ENCODE peak calls at places on chromosomes 11 and 22, in seven cellular contexts. J is cardiac fibroblast; Z is activated naive CD4-positive, alpha-beta T cell treated with anti-CD3 and anti-CD28 coated beads for 36 hours; L is NCI-H774; B is ecto neural progenitor cell; M is kidney; P is colonic mucosa. V is an unnamed sample.

GRCh38 chr11:63670077-63670737 is 969 bp downstream of the ATL3 start:
- DNase-seq in P (no peak), B (no peak), J (peak; percentile 70), Z (no peak), M (no peak), L (no peak), V (no peak)

GRCh38 chr11:61949169-61950034 is 749 bp upstream of the BEST1 start:
- DNase-seq in P (peak; percentile 50), Z (peak; percentile 60), B (no peak), L (peak; percentile 53), J (peak; percentile 96), M (peak; percentile 88), V (peak; percentile 64)

GRCh38 chr11:46677991-46678740 is 22.3 kb downstream of the ARHGAP1 start:
- DNase-seq in P (no peak), B (no peak), L (no peak), M (peak; percentile 55), Z (no peak), J (peak; percentile 41), V (no peak)

GRCh38 chr11:61694971-61695706 is 14.9 kb downstream of the DAGLA start:
- DNase-seq in J (peak; percentile 14), L (no peak), P (no peak), B (no peak), M (no peak), Z (no peak), V (peak; percentile 61)

GRCh38 chr22:21951931-21952465 is 650 bp downstream of the PPM1F start:
- DNase-seq in B (peak; percentile 73), L (no peak), M (no peak), Z (peak; percentile 49), P (peak; percentile 34), J (peak; percentile 48), V (no peak)

GRCh38 chr11:112511906-112512305 is 251.2 kb upstream of the PLET1 start:
- DNase-seq in P (no peak), M (no peak), B (no peak), J (no peak), L (no peak), Z (no peak), V (no peak)

GRCh38 chr22:37843746-37844089 is 416 bp downstream of the ANKRD54 start:
- DNase-seq in P (peak; percentile 64), J (no peak), L (no peak), M (no peak), Z (peak; percentile 47), B (no peak), V (peak; percentile 16)

GRCh38 chr11:56977324-56977723 is 11.4 kb upstream of the OR5AK2 start:
- DNase-seq in L (no peak), P (no peak), Z (no peak), B (no peak), J (no peak), M (no peak), V (no peak)

GRCh38 chr11:66891849-66892660 is 35.2 kb downstream of the LRFN4 start:
- DNase-seq in J (peak; percentile 97), L (no peak), P (peak; percentile 49), Z (peak; percentile 80), M (no peak), B (no peak), V (peak; percentile 76)

GRCh38 chr11:82747471-82747870 is 13.8 kb upstream of the FAM181B start:
- DNase-seq in B (no peak), M (no peak), J (no peak), P (no peak), L (no peak), Z (no peak), V (no peak)

GRCh38 chr22:39092111-39092867 is 4.8 kb upstream of the APOBEC3H start:
- DNase-seq in L (no peak), P (no peak), J (no peak), Z (peak; percentile 71), M (no peak), B (no peak), V (no peak)

GRCh38 chr22:47204002-47204979 is 441.8 kb downstream of the TBC1D22A start:
- DNase-seq in P (peak; percentile 10), L (no peak), J (no peak), Z (no peak), M (peak; percentile 45), B (peak; percentile 32), V (no peak)

GRCh38 chr22:41762980-41763779 is 37.3 kb upstream of the CCDC134 start:
- DNase-seq in L (no peak), B (peak; percentile 87), M (no peak), P (peak; percentile 31), Z (peak; percentile 56), J (peak; percentile 21), V (no peak)

GRCh38 chr22:43413826-43414225 is 2.0 kb downstream of the MPPED1 start:
- DNase-seq in L (no peak), P (no peak), Z (no peak), M (no peak), J (no peak), B (no peak), V (no peak)

GRCh38 chr22:19991645-19992451 is 24.8 kb downstream of the ARVCF start:
- DNase-seq in M (peak; percentile 66), J (no peak), Z (no peak), B (no peak), P (no peak), L (no peak), V (peak; percentile 45)

GRCh38 chr22:39170825-39171622 is 18.5 kb upstream of the CBX7 start:
- DNase-seq in Z (peak; percentile 89), J (peak; percentile 80), P (peak; percentile 82), L (peak; percentile 31), B (peak; percentile 92), M (no peak), V (peak; percentile 85)

V was measured in mucosa of gallbladder.